ENCODE peak calls at places on chromosomes 5 and 9, in five cellular contexts. J, L, X, P and U are unnamed samples.

GRCh38 chr9:71504636-71505035 is 263.7 kb downstream of the CEMIP2 start:
- DNase-seq in P (no peak), J (no peak), L (no peak), X (no peak), U (no peak)

GRCh38 chr5:115813719-115814118 is 2.7 kb downstream of the CDO1 start:
- DNase-seq in X (no peak), P (no peak), L (no peak), J (no peak), U (no peak)

GRCh38 chr9:134592018-134592818 is 49.4 kb upstream of the COL5A1 start:
- DNase-seq in J (peak; percentile 64), L (peak; percentile 61), X (peak; percentile 41), P (no peak), U (no peak)

GRCh38 chr9:88998506-88998905 is 7.2 kb downstream of the S1PR3 start:
- DNase-seq in X (no peak), L (no peak), P (no peak), J (no peak), U (no peak)

GRCh38 chr5:142215915-142216681 is 107.5 kb downstream of the NDFIP1 start:
- DNase-seq in J (peak; percentile 70), X (no peak), L (peak; percentile 97), P (no peak), U (peak; percentile 94)

GRCh38 chr5:31130682-31131081 is 62.8 kb upstream of the CDH6 start:
- DNase-seq in J (no peak), P (no peak), X (no peak), L (no peak), U (no peak)

GRCh38 chr5:73112359-73112758 is 8.0 kb upstream of the TMEM171 start:
- DNase-seq in X (no peak), P (no peak), J (no peak), L (no peak), U (no peak)

GRCh38 chr9:80147866-80148265 is 576.1 kb downstream of the TLE4 start:
- DNase-seq in X (no peak), J (no peak), L (no peak), P (no peak), U (no peak)

GRCh38 chr9:89635007-89635742 is 30.4 kb downstream of the GADD45G start:
- DNase-seq in J (peak; percentile 84), P (no peak), L (no peak), X (no peak), U (no peak)